ENCODE peak calls at places on chromosomes 12 and 14, in nine cellular contexts. One of them, this sample, is unnamed.

GRCh38 chr14:67486890-67487289 is 1.6 kb downstream of the TMEM229B start:
- DNase-seq in T-helper 9 cell: no peak
- DNase-seq in SW480: no peak
- DNase-seq in NCI-H2081: no peak
- DNase-seq in T-helper 1 cell: no peak
- DNase-seq in HS-5: no peak
- DNase-seq in left ventricle myocardium superior: peak; percentile 74
- DNase-seq in endothelial cell of umbilical vein: no peak
- DNase-seq in uterus: no peak
- DNase-seq in this sample: no peak

GRCh38 chr12:25581067-25581466 is 28.0 kb upstream of the LMNTD1 start:
- DNase-seq in T-helper 9 cell: no peak
- DNase-seq in SW480: no peak
- DNase-seq in NCI-H2081: no peak
- DNase-seq in T-helper 1 cell: no peak
- DNase-seq in HS-5: no peak
- DNase-seq in left ventricle myocardium superior: no peak
- DNase-seq in endothelial cell of umbilical vein: no peak
- DNase-seq in uterus: no peak
- DNase-seq in this sample: no peak

GRCh38 chr12:82609234-82609914 is 77.3 kb upstream of the TMTC2 start:
- DNase-seq in T-helper 9 cell: no peak
- DNase-seq in SW480: peak; percentile 8
- DNase-seq in NCI-H2081: no peak
- DNase-seq in T-helper 1 cell: no peak
- DNase-seq in HS-5: no peak
- DNase-seq in left ventricle myocardium superior: no peak
- DNase-seq in endothelial cell of umbilical vein: no peak
- DNase-seq in uterus: no peak
- DNase-seq in this sample: no peak

GRCh38 chr12:78887008-78887407 is 22.4 kb downstream of the SYT1 start:
- DNase-seq in T-helper 9 cell: no peak
- DNase-seq in SW480: peak; percentile 91
- DNase-seq in NCI-H2081: peak; percentile 16
- DNase-seq in T-helper 1 cell: no peak
- DNase-seq in HS-5: peak; percentile 67
- DNase-seq in left ventricle myocardium superior: no peak
- DNase-seq in endothelial cell of umbilical vein: peak; percentile 73
- DNase-seq in uterus: no peak
- DNase-seq in this sample: peak; percentile 33

GRCh38 chr14:58887931-58888330 is 250.2 kb downstream of the DACT1 start:
- DNase-seq in T-helper 9 cell: no peak
- DNase-seq in SW480: no peak
- DNase-seq in NCI-H2081: no peak
- DNase-seq in T-helper 1 cell: no peak
- DNase-seq in HS-5: no peak
- DNase-seq in left ventricle myocardium superior: no peak
- DNase-seq in endothelial cell of umbilical vein: no peak
- DNase-seq in uterus: no peak
- DNase-seq in this sample: no peak

GRCh38 chr14:73771848-73772705 is 57.9 kb upstream of the PNMA1 start:
- DNase-seq in T-helper 9 cell: no peak
- DNase-seq in SW480: peak; percentile 93
- DNase-seq in NCI-H2081: peak; percentile 68
- DNase-seq in T-helper 1 cell: peak; percentile 44
- DNase-seq in HS-5: no peak
- DNase-seq in left ventricle myocardium superior: no peak
- DNase-seq in endothelial cell of umbilical vein: peak; percentile 80
- DNase-seq in uterus: peak; percentile 76
- DNase-seq in this sample: peak; percentile 80

GRCh38 chr12:50739611-50740010 is 24.3 kb upstream of the ATF1 start:
- DNase-seq in T-helper 9 cell: no peak
- DNase-seq in SW480: no peak
- DNase-seq in NCI-H2081: no peak
- DNase-seq in T-helper 1 cell: no peak
- DNase-seq in HS-5: no peak
- DNase-seq in left ventricle myocardium superior: no peak
- DNase-seq in endothelial cell of umbilical vein: no peak
- DNase-seq in uterus: no peak
- DNase-seq in this sample: no peak

GRCh38 chr12:25251749-25252148 is 1.0 kb upstream of the KRAS start:
- DNase-seq in T-helper 9 cell: no peak
- DNase-seq in SW480: no peak
- DNase-seq in NCI-H2081: no peak
- DNase-seq in T-helper 1 cell: no peak
- DNase-seq in HS-5: no peak
- DNase-seq in left ventricle myocardium superior: no peak
- DNase-seq in endothelial cell of umbilical vein: no peak
- DNase-seq in uterus: no peak
- DNase-seq in this sample: no peak

GRCh38 chr12:77087427-77087826 is 22.1 kb upstream of the E2F7 start:
- DNase-seq in T-helper 9 cell: no peak
- DNase-seq in SW480: no peak
- DNase-seq in NCI-H2081: no peak
- DNase-seq in T-helper 1 cell: no peak
- DNase-seq in HS-5: no peak
- DNase-seq in left ventricle myocardium superior: no peak
- DNase-seq in endothelial cell of umbilical vein: peak; percentile 38
- DNase-seq in uterus: no peak
- DNase-seq in this sample: no peak

GRCh38 chr14:38143651-38144505 is 63.8 kb upstream of the SSTR1 start:
- DNase-seq in T-helper 9 cell: no peak
- DNase-seq in SW480: peak; percentile 32
- DNase-seq in NCI-H2081: no peak
- DNase-seq in T-helper 1 cell: no peak
- DNase-seq in HS-5: peak; percentile 69
- DNase-seq in left ventricle myocardium superior: no peak
- DNase-seq in endothelial cell of umbilical vein: peak; percentile 68
- DNase-seq in uterus: no peak
- DNase-seq in this sample: no peak

GRCh38 chr14:74535756-74536325 is 42.3 kb downstream of the ISCA2 start:
- DNase-seq in T-helper 9 cell: no peak
- DNase-seq in SW480: no peak
- DNase-seq in NCI-H2081: no peak
- DNase-seq in T-helper 1 cell: no peak
- DNase-seq in HS-5: no peak
- DNase-seq in left ventricle myocardium superior: no peak
- DNase-seq in endothelial cell of umbilical vein: no peak
- DNase-seq in uterus: no peak
- DNase-seq in this sample: no peak

GRCh38 chr12:46268617-46269428 is at the start of gene SLC38A1:
- DNase-seq in T-helper 9 cell: peak; percentile 84
- DNase-seq in SW480: peak; percentile 94
- DNase-seq in NCI-H2081: peak; percentile 87
- DNase-seq in T-helper 1 cell: peak; percentile 80
- DNase-seq in HS-5: no peak
- DNase-seq in left ventricle myocardium superior: peak; percentile 92
- DNase-seq in endothelial cell of umbilical vein: peak; percentile 73
- DNase-seq in uterus: peak; percentile 76
- DNase-seq in this sample: peak; percentile 82

GRCh38 chr12:111322336-111323250 is 46.3 kb downstream of the PHETA1 start:
- DNase-seq in T-helper 9 cell: no peak
- DNase-seq in SW480: no peak
- DNase-seq in NCI-H2081: peak; percentile 50
- DNase-seq in T-helper 1 cell: no peak
- DNase-seq in HS-5: no peak
- DNase-seq in left ventricle myocardium superior: peak; percentile 64
- DNase-seq in endothelial cell of umbilical vein: no peak
- DNase-seq in uterus: no peak
- DNase-seq in this sample: no peak

GRCh38 chr14:100737526-100737925 is 10.8 kb downstream of the DLK1 start:
- DNase-seq in T-helper 9 cell: no peak
- DNase-seq in SW480: no peak
- DNase-seq in NCI-H2081: no peak
- DNase-seq in T-helper 1 cell: no peak
- DNase-seq in HS-5: no peak
- DNase-seq in left ventricle myocardium superior: no peak
- DNase-seq in endothelial cell of umbilical vein: no peak
- DNase-seq in uterus: peak; percentile 1
- DNase-seq in this sample: no peak

GRCh38 chr14:51552768-51553426 is 98.8 kb upstream of the FRMD6 start:
- DNase-seq in T-helper 9 cell: no peak
- DNase-seq in SW480: no peak
- DNase-seq in NCI-H2081: peak; percentile 34
- DNase-seq in T-helper 1 cell: no peak
- DNase-seq in HS-5: no peak
- DNase-seq in left ventricle myocardium superior: no peak
- DNase-seq in endothelial cell of umbilical vein: peak; percentile 26
- DNase-seq in uterus: no peak
- DNase-seq in this sample: peak; percentile 24

GRCh38 chr14:100526057-100526456 is 61.2 kb downstream of the BEGAIN start:
- DNase-seq in T-helper 9 cell: no peak
- DNase-seq in SW480: no peak
- DNase-seq in NCI-H2081: no peak
- DNase-seq in T-helper 1 cell: no peak
- DNase-seq in HS-5: no peak
- DNase-seq in left ventricle myocardium superior: peak; percentile 11
- DNase-seq in endothelial cell of umbilical vein: no peak
- DNase-seq in uterus: no peak
- DNase-seq in this sample: no peak

GRCh38 chr12:50725011-50725899 is 38.6 kb upstream of the ATF1 start:
- DNase-seq in T-helper 9 cell: no peak
- DNase-seq in SW480: no peak
- DNase-seq in NCI-H2081: peak; percentile 12
- DNase-seq in T-helper 1 cell: no peak
- DNase-seq in HS-5: no peak
- DNase-seq in left ventricle myocardium superior: no peak
- DNase-seq in endothelial cell of umbilical vein: no peak
- DNase-seq in uterus: no peak
- DNase-seq in this sample: no peak

GRCh38 chr12:46959484-46959883 is 119.9 kb upstream of the PCED1B start:
- DNase-seq in T-helper 9 cell: no peak
- DNase-seq in SW480: no peak
- DNase-seq in NCI-H2081: no peak
- DNase-seq in T-helper 1 cell: no peak
- DNase-seq in HS-5: peak; percentile 90
- DNase-seq in left ventricle myocardium superior: no peak
- DNase-seq in endothelial cell of umbilical vein: peak; percentile 59
- DNase-seq in uterus: no peak
- DNase-seq in this sample: no peak

GRCh38 chr14:56998728-56999127 is 188.4 kb upstream of the OTX2 start:
- DNase-seq in T-helper 9 cell: no peak
- DNase-seq in SW480: no peak
- DNase-seq in NCI-H2081: no peak
- DNase-seq in T-helper 1 cell: no peak
- DNase-seq in HS-5: no peak
- DNase-seq in left ventricle myocardium superior: no peak
- DNase-seq in endothelial cell of umbilical vein: no peak
- DNase-seq in uterus: no peak
- DNase-seq in this sample: no peak

GRCh38 chr12:64016521-64016920 is 172.0 kb downstream of the SRGAP1 start:
- DNase-seq in T-helper 9 cell: no peak
- DNase-seq in SW480: no peak
- DNase-seq in NCI-H2081: no peak
- DNase-seq in T-helper 1 cell: no peak
- DNase-seq in HS-5: no peak
- DNase-seq in left ventricle myocardium superior: no peak
- DNase-seq in endothelial cell of umbilical vein: no peak
- DNase-seq in uterus: no peak
- DNase-seq in this sample: no peak

GRCh38 chr14:54918427-54918826 is 15.8 kb upstream of the GCH1 start:
- DNase-seq in T-helper 9 cell: no peak
- DNase-seq in SW480: no peak
- DNase-seq in NCI-H2081: no peak
- DNase-seq in T-helper 1 cell: no peak
- DNase-seq in HS-5: no peak
- DNase-seq in left ventricle myocardium superior: no peak
- DNase-seq in endothelial cell of umbilical vein: no peak
- DNase-seq in uterus: no peak
- DNase-seq in this sample: no peak

GRCh38 chr14:101560534-101561113 is 671 bp upstream of the DIO3 start:
- DNase-seq in T-helper 9 cell: no peak
- DNase-seq in SW480: no peak
- DNase-seq in NCI-H2081: no peak
- DNase-seq in T-helper 1 cell: no peak
- DNase-seq in HS-5: no peak
- DNase-seq in left ventricle myocardium superior: no peak
- DNase-seq in endothelial cell of umbilical vein: no peak
- DNase-seq in uterus: no peak
- DNase-seq in this sample: no peak

GRCh38 chr14:75174066-75174465 is 2.3 kb downstream of the TMED10 start:
- DNase-seq in T-helper 9 cell: no peak
- DNase-seq in SW480: no peak
- DNase-seq in NCI-H2081: no peak
- DNase-seq in T-helper 1 cell: no peak
- DNase-seq in HS-5: no peak
- DNase-seq in left ventricle myocardium superior: no peak
- DNase-seq in endothelial cell of umbilical vein: no peak
- DNase-seq in uterus: no peak
- DNase-seq in this sample: no peak

GRCh38 chr14:67999290-67999689 is 179.7 kb downstream of the RAD51B start:
- DNase-seq in T-helper 9 cell: no peak
- DNase-seq in SW480: no peak
- DNase-seq in NCI-H2081: no peak
- DNase-seq in T-helper 1 cell: no peak
- DNase-seq in HS-5: no peak
- DNase-seq in left ventricle myocardium superior: no peak
- DNase-seq in endothelial cell of umbilical vein: no peak
- DNase-seq in uterus: no peak
- DNase-seq in this sample: no peak

GRCh38 chr12:607541-608001 is 55.7 kb downstream of the NINJ2 start:
- DNase-seq in T-helper 9 cell: no peak
- DNase-seq in SW480: no peak
- DNase-seq in NCI-H2081: no peak
- DNase-seq in T-helper 1 cell: no peak
- DNase-seq in HS-5: no peak
- DNase-seq in left ventricle myocardium superior: peak; percentile 77
- DNase-seq in endothelial cell of umbilical vein: peak; percentile 88
- DNase-seq in uterus: no peak
- DNase-seq in this sample: peak; percentile 26

GRCh38 chr12:103969391-103969790 is 3.7 kb downstream of the TDG start:
- DNase-seq in T-helper 9 cell: no peak
- DNase-seq in SW480: no peak
- DNase-seq in NCI-H2081: no peak
- DNase-seq in T-helper 1 cell: no peak
- DNase-seq in HS-5: peak; percentile 37
- DNase-seq in left ventricle myocardium superior: no peak
- DNase-seq in endothelial cell of umbilical vein: no peak
- DNase-seq in uterus: no peak
- DNase-seq in this sample: no peak

GRCh38 chr14:94306047-94306978 is 13.2 kb upstream of the SERPINA10 start:
- DNase-seq in T-helper 9 cell: no peak
- DNase-seq in SW480: no peak
- DNase-seq in NCI-H2081: no peak
- DNase-seq in T-helper 1 cell: no peak
- DNase-seq in HS-5: no peak
- DNase-seq in left ventricle myocardium superior: no peak
- DNase-seq in endothelial cell of umbilical vein: no peak
- DNase-seq in uterus: no peak
- DNase-seq in this sample: no peak

GRCh38 chr14:68366656-68367055 is 426.2 kb downstream of the ZFP36L1 start:
- DNase-seq in T-helper 9 cell: no peak
- DNase-seq in SW480: no peak
- DNase-seq in NCI-H2081: no peak
- DNase-seq in T-helper 1 cell: no peak
- DNase-seq in HS-5: no peak
- DNase-seq in left ventricle myocardium superior: no peak
- DNase-seq in endothelial cell of umbilical vein: no peak
- DNase-seq in uterus: no peak
- DNase-seq in this sample: no peak

GRCh38 chr12:62642509-62642908 is 175.9 kb downstream of the MON2 start:
- DNase-seq in T-helper 9 cell: no peak
- DNase-seq in SW480: no peak
- DNase-seq in NCI-H2081: no peak
- DNase-seq in T-helper 1 cell: no peak
- DNase-seq in HS-5: no peak
- DNase-seq in left ventricle myocardium superior: no peak
- DNase-seq in endothelial cell of umbilical vein: no peak
- DNase-seq in uterus: no peak
- DNase-seq in this sample: no peak

GRCh38 chr12:112148031-112148513 is 22.7 kb downstream of the TRAFD1 start:
- DNase-seq in T-helper 9 cell: no peak
- DNase-seq in SW480: no peak
- DNase-seq in NCI-H2081: no peak
- DNase-seq in T-helper 1 cell: no peak
- DNase-seq in HS-5: peak; percentile 45
- DNase-seq in left ventricle myocardium superior: no peak
- DNase-seq in endothelial cell of umbilical vein: no peak
- DNase-seq in uterus: no peak
- DNase-seq in this sample: peak; percentile 23

GRCh38 chr14:65286443-65286842 is 126.1 kb upstream of the FUT8 start:
- DNase-seq in T-helper 9 cell: no peak
- DNase-seq in SW480: peak; percentile 57
- DNase-seq in NCI-H2081: no peak
- DNase-seq in T-helper 1 cell: no peak
- DNase-seq in HS-5: no peak
- DNase-seq in left ventricle myocardium superior: no peak
- DNase-seq in endothelial cell of umbilical vein: no peak
- DNase-seq in uterus: no peak
- DNase-seq in this sample: peak; percentile 46